ENCODE peak calls at places on chromosome 17, in six cellular contexts. One of them, this sample, is unnamed.

GRCh38 chr17:45386180-45386579 is 46.5 kb downstream of the ARHGAP27 start:
- DNase-seq in progenitor cell of endocrine pancreas: no peak
- DNase-seq in thoracic aorta: no peak
- DNase-seq in AG09319: no peak
- DNase-seq in dorsolateral prefrontal cortex: no peak
- DNase-seq in OCI-LY7: no peak
- DNase-seq in this sample: no peak

GRCh38 chr17:55770220-55770870 is 19.5 kb downstream of the PCTP start:
- DNase-seq in progenitor cell of endocrine pancreas: no peak
- DNase-seq in thoracic aorta: no peak
- DNase-seq in AG09319: peak; percentile 35
- DNase-seq in dorsolateral prefrontal cortex: no peak
- DNase-seq in OCI-LY7: peak; percentile 46
- DNase-seq in this sample: no peak

GRCh38 chr17:64780096-64781012 is 118.2 kb upstream of the SMURF2 start:
- DNase-seq in progenitor cell of endocrine pancreas: peak; percentile 46
- DNase-seq in thoracic aorta: no peak
- DNase-seq in AG09319: no peak
- DNase-seq in dorsolateral prefrontal cortex: no peak
- DNase-seq in OCI-LY7: no peak
- DNase-seq in this sample: peak; percentile 59

GRCh38 chr17:46159686-46160085 is 33.5 kb downstream of the KANSL1 start:
- DNase-seq in progenitor cell of endocrine pancreas: no peak
- DNase-seq in thoracic aorta: no peak
- DNase-seq in AG09319: no peak
- DNase-seq in dorsolateral prefrontal cortex: no peak
- DNase-seq in OCI-LY7: no peak
- DNase-seq in this sample: no peak

GRCh38 chr17:41523787-41524186 is 4.3 kb downstream of the KRT19 start:
- DNase-seq in progenitor cell of endocrine pancreas: no peak
- DNase-seq in thoracic aorta: no peak
- DNase-seq in AG09319: no peak
- DNase-seq in dorsolateral prefrontal cortex: no peak
- DNase-seq in OCI-LY7: no peak
- DNase-seq in this sample: no peak

GRCh38 chr17:273994-274832 is 78.4 kb downstream of the RPH3AL start:
- DNase-seq in progenitor cell of endocrine pancreas: no peak
- DNase-seq in thoracic aorta: no peak
- DNase-seq in AG09319: no peak
- DNase-seq in dorsolateral prefrontal cortex: no peak
- DNase-seq in OCI-LY7: no peak
- DNase-seq in this sample: no peak

GRCh38 chr17:68972119-68972704 is 17.0 kb upstream of the ABCA8 start:
- DNase-seq in progenitor cell of endocrine pancreas: no peak
- DNase-seq in thoracic aorta: no peak
- DNase-seq in AG09319: peak; percentile 4
- DNase-seq in dorsolateral prefrontal cortex: no peak
- DNase-seq in OCI-LY7: peak; percentile 33
- DNase-seq in this sample: peak; percentile 30

GRCh38 chr17:9529033-9529748 is 46.4 kb downstream of the STX8 start:
- DNase-seq in progenitor cell of endocrine pancreas: no peak
- DNase-seq in thoracic aorta: no peak
- DNase-seq in AG09319: no peak
- DNase-seq in dorsolateral prefrontal cortex: no peak
- DNase-seq in OCI-LY7: peak; percentile 6
- DNase-seq in this sample: no peak

GRCh38 chr17:60598001-60598736 is 1.8 kb upstream of the PPM1D start:
- DNase-seq in progenitor cell of endocrine pancreas: no peak
- DNase-seq in thoracic aorta: no peak
- DNase-seq in AG09319: no peak
- DNase-seq in dorsolateral prefrontal cortex: no peak
- DNase-seq in OCI-LY7: no peak
- DNase-seq in this sample: no peak

GRCh38 chr17:50117202-50118040 is 12.5 kb downstream of the SAMD14 start:
- DNase-seq in progenitor cell of endocrine pancreas: peak; percentile 81
- DNase-seq in thoracic aorta: no peak
- DNase-seq in AG09319: no peak
- DNase-seq in dorsolateral prefrontal cortex: peak; percentile 68
- DNase-seq in OCI-LY7: peak; percentile 38
- DNase-seq in this sample: peak; percentile 80

GRCh38 chr17:27230996-27231395 is 62.9 kb upstream of the WSB1 start:
- DNase-seq in progenitor cell of endocrine pancreas: no peak
- DNase-seq in thoracic aorta: no peak
- DNase-seq in AG09319: no peak
- DNase-seq in dorsolateral prefrontal cortex: no peak
- DNase-seq in OCI-LY7: no peak
- DNase-seq in this sample: no peak

GRCh38 chr17:17841620-17842025 is 4.8 kb upstream of the SREBF1 start:
- DNase-seq in progenitor cell of endocrine pancreas: no peak
- DNase-seq in thoracic aorta: no peak
- DNase-seq in AG09319: no peak
- DNase-seq in dorsolateral prefrontal cortex: no peak
- DNase-seq in OCI-LY7: no peak
- DNase-seq in this sample: no peak

GRCh38 chr17:48143629-48144028 is 36.1 kb downstream of the SNX11 start:
- DNase-seq in progenitor cell of endocrine pancreas: no peak
- DNase-seq in thoracic aorta: no peak
- DNase-seq in AG09319: no peak
- DNase-seq in dorsolateral prefrontal cortex: no peak
- DNase-seq in OCI-LY7: no peak
- DNase-seq in this sample: no peak

GRCh38 chr17:48054238-48055185 is 6.4 kb downstream of the NFE2L1 start:
- DNase-seq in progenitor cell of endocrine pancreas: peak; percentile 72
- DNase-seq in thoracic aorta: no peak
- DNase-seq in AG09319: peak; percentile 62
- DNase-seq in dorsolateral prefrontal cortex: peak; percentile 92
- DNase-seq in OCI-LY7: no peak
- DNase-seq in this sample: peak; percentile 70

GRCh38 chr17:48555183-48555615 is 10.3 kb upstream of the HOXB2 start:
- DNase-seq in progenitor cell of endocrine pancreas: no peak
- DNase-seq in thoracic aorta: no peak
- DNase-seq in AG09319: no peak
- DNase-seq in dorsolateral prefrontal cortex: no peak
- DNase-seq in OCI-LY7: no peak
- DNase-seq in this sample: no peak

GRCh38 chr17:2937331-2938003 is 125.9 kb downstream of the OR1D5 start:
- DNase-seq in progenitor cell of endocrine pancreas: no peak
- DNase-seq in thoracic aorta: no peak
- DNase-seq in AG09319: no peak
- DNase-seq in dorsolateral prefrontal cortex: peak; percentile 62
- DNase-seq in OCI-LY7: no peak
- DNase-seq in this sample: no peak

GRCh38 chr17:37438141-37438540 is 31.5 kb downstream of the TADA2A start:
- DNase-seq in progenitor cell of endocrine pancreas: no peak
- DNase-seq in thoracic aorta: no peak
- DNase-seq in AG09319: no peak
- DNase-seq in dorsolateral prefrontal cortex: no peak
- DNase-seq in OCI-LY7: peak; percentile 15
- DNase-seq in this sample: no peak

GRCh38 chr17:43851744-43852143 is 4.8 kb downstream of the CD300LG start:
- DNase-seq in progenitor cell of endocrine pancreas: no peak
- DNase-seq in thoracic aorta: no peak
- DNase-seq in AG09319: no peak
- DNase-seq in dorsolateral prefrontal cortex: no peak
- DNase-seq in OCI-LY7: no peak
- DNase-seq in this sample: no peak

GRCh38 chr17:43418441-43419374 is 19.9 kb downstream of the ARL4D start:
- DNase-seq in progenitor cell of endocrine pancreas: no peak
- DNase-seq in thoracic aorta: no peak
- DNase-seq in AG09319: peak; percentile 42
- DNase-seq in dorsolateral prefrontal cortex: peak; percentile 90
- DNase-seq in OCI-LY7: no peak
- DNase-seq in this sample: no peak

GRCh38 chr17:4858068-4858879 is 25.1 kb downstream of the MINK1 start:
- DNase-seq in progenitor cell of endocrine pancreas: no peak
- DNase-seq in thoracic aorta: no peak
- DNase-seq in AG09319: no peak
- DNase-seq in dorsolateral prefrontal cortex: peak; percentile 80
- DNase-seq in OCI-LY7: no peak
- DNase-seq in this sample: peak; percentile 49

GRCh38 chr17:53472586-53472985 is 350.1 kb upstream of the KIF2B start:
- DNase-seq in progenitor cell of endocrine pancreas: no peak
- DNase-seq in thoracic aorta: no peak
- DNase-seq in AG09319: no peak
- DNase-seq in dorsolateral prefrontal cortex: no peak
- DNase-seq in OCI-LY7: no peak
- DNase-seq in this sample: no peak

GRCh38 chr17:8875416-8875815 is 7.9 kb upstream of the PIK3R6 start:
- DNase-seq in progenitor cell of endocrine pancreas: no peak
- DNase-seq in thoracic aorta: no peak
- DNase-seq in AG09319: no peak
- DNase-seq in dorsolateral prefrontal cortex: no peak
- DNase-seq in OCI-LY7: no peak
- DNase-seq in this sample: no peak

GRCh38 chr17:42146911-42147607 is 7.7 kb downstream of the RAB5C start:
- DNase-seq in progenitor cell of endocrine pancreas: no peak
- DNase-seq in thoracic aorta: no peak
- DNase-seq in AG09319: no peak
- DNase-seq in dorsolateral prefrontal cortex: no peak
- DNase-seq in OCI-LY7: no peak
- DNase-seq in this sample: no peak

GRCh38 chr17:1174490-1174889 is 5.3 kb downstream of the ABR start:
- DNase-seq in progenitor cell of endocrine pancreas: no peak
- DNase-seq in thoracic aorta: no peak
- DNase-seq in AG09319: no peak
- DNase-seq in dorsolateral prefrontal cortex: no peak
- DNase-seq in OCI-LY7: no peak
- DNase-seq in this sample: no peak

GRCh38 chr17:19578545-19578944 is 44.9 kb downstream of the SLC47A1 start:
- DNase-seq in progenitor cell of endocrine pancreas: no peak
- DNase-seq in thoracic aorta: no peak
- DNase-seq in AG09319: no peak
- DNase-seq in dorsolateral prefrontal cortex: no peak
- DNase-seq in OCI-LY7: no peak
- DNase-seq in this sample: no peak

GRCh38 chr17:79202476-79202875 is 127.9 kb downstream of the ENGASE start:
- DNase-seq in progenitor cell of endocrine pancreas: no peak
- DNase-seq in thoracic aorta: no peak
- DNase-seq in AG09319: no peak
- DNase-seq in dorsolateral prefrontal cortex: no peak
- DNase-seq in OCI-LY7: no peak
- DNase-seq in this sample: no peak

GRCh38 chr17:81323083-81323369 is 27.9 kb upstream of the SLC38A10 start:
- DNase-seq in progenitor cell of endocrine pancreas: no peak
- DNase-seq in thoracic aorta: no peak
- DNase-seq in AG09319: no peak
- DNase-seq in dorsolateral prefrontal cortex: no peak
- DNase-seq in OCI-LY7: no peak
- DNase-seq in this sample: no peak

GRCh38 chr17:81324177-81324905 is 29.2 kb upstream of the SLC38A10 start:
- DNase-seq in progenitor cell of endocrine pancreas: no peak
- DNase-seq in thoracic aorta: no peak
- DNase-seq in AG09319: no peak
- DNase-seq in dorsolateral prefrontal cortex: no peak
- DNase-seq in OCI-LY7: no peak
- DNase-seq in this sample: no peak

GRCh38 chr17:81325057-81325973 is 30.2 kb upstream of the SLC38A10 start:
- DNase-seq in progenitor cell of endocrine pancreas: no peak
- DNase-seq in thoracic aorta: no peak
- DNase-seq in AG09319: no peak
- DNase-seq in dorsolateral prefrontal cortex: no peak
- DNase-seq in OCI-LY7: no peak
- DNase-seq in this sample: no peak

GRCh38 chr17:81323411-81323868 is 28.3 kb upstream of the SLC38A10 start:
- DNase-seq in progenitor cell of endocrine pancreas: no peak
- DNase-seq in thoracic aorta: no peak
- DNase-seq in AG09319: peak; percentile 67
- DNase-seq in dorsolateral prefrontal cortex: no peak
- DNase-seq in OCI-LY7: no peak
- DNase-seq in this sample: no peak

GRCh38 chr17:81322271-81323082 is 27.4 kb upstream of the SLC38A10 start:
- DNase-seq in progenitor cell of endocrine pancreas: no peak
- DNase-seq in thoracic aorta: no peak
- DNase-seq in AG09319: no peak
- DNase-seq in dorsolateral prefrontal cortex: no peak
- DNase-seq in OCI-LY7: peak; percentile 68
- DNase-seq in this sample: no peak
- TF ChIP-seq CTCF in progenitor cell of endocrine pancreas: no peak
- TF ChIP-seq CTCF in thoracic aorta: no peak
- TF ChIP-seq CTCF in AG09319: peak; percentile 34
- TF ChIP-seq CTCF in dorsolateral prefrontal cortex: no peak
- TF ChIP-seq CTCF in OCI-LY7: peak; percentile 80
- TF ChIP-seq CTCF in this sample: no peak

GRCh38 chr17:32946375-32947135 is 18.6 kb downstream of the TMEM98 start:
- DNase-seq in progenitor cell of endocrine pancreas: no peak
- DNase-seq in thoracic aorta: no peak
- DNase-seq in AG09319: no peak
- DNase-seq in dorsolateral prefrontal cortex: no peak
- DNase-seq in OCI-LY7: no peak
- DNase-seq in this sample: no peak
- TF ChIP-seq CTCF in progenitor cell of endocrine pancreas: no peak
- TF ChIP-seq CTCF in thoracic aorta: no peak
- TF ChIP-seq CTCF in AG09319: no peak
- TF ChIP-seq CTCF in dorsolateral prefrontal cortex: no peak
- TF ChIP-seq CTCF in OCI-LY7: no peak
- TF ChIP-seq CTCF in this sample: no peak

DNA sequence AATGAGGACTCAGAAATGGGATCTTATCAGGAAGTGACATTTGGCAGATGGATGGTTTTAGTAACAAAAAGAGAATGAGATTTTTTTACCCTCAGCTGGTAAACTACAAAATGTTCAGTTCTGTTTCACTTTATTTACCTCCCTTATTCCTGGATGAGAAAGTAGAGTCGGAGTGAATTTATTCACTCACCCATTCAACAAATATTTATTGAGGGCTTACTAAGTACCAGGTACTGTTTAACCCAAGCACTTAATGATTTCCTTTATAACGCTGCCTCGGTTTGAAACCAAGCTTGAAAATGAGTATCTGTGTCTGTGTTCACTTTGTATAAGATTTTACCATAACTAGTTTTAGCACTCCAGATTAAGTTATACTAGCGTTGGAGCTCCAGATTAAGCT is 38.1 kb downstream of the CDRT15 start:
- DNase-seq in progenitor cell of endocrine pancreas: no peak
- DNase-seq in thoracic aorta: no peak
- DNase-seq in AG09319: no peak
- DNase-seq in dorsolateral prefrontal cortex: no peak
- DNase-seq in OCI-LY7: no peak
- DNase-seq in this sample: no peak
- TF ChIP-seq CTCF in progenitor cell of endocrine pancreas: no peak
- TF ChIP-seq CTCF in thoracic aorta: no peak
- TF ChIP-seq CTCF in AG09319: no peak
- TF ChIP-seq CTCF in dorsolateral prefrontal cortex: no peak
- TF ChIP-seq CTCF in OCI-LY7: no peak
- TF ChIP-seq CTCF in this sample: no peak

DNA sequence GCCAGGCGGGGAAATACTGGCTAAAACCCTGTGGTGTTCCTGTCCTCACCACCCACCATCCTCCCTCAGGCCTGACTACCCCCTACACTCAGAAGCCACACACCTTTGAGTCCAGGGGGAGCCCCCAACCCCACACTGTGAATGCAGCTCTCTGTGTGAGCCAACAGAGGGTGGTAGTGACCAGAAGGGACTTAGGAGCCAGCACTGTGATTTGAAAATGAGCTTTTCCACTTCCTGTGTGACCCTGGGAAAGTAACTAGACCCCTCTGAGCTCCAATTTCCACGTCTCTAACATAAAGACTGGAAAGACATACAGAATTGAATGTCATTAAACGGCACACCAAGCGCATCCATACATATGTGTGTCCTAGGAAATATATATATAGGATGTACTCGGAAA is 58.7 kb downstream of the SDK2 start:
- DNase-seq in progenitor cell of endocrine pancreas: no peak
- DNase-seq in thoracic aorta: no peak
- DNase-seq in AG09319: no peak
- DNase-seq in dorsolateral prefrontal cortex: no peak
- DNase-seq in OCI-LY7: peak; percentile 78
- DNase-seq in this sample: no peak
- TF ChIP-seq CTCF in progenitor cell of endocrine pancreas: no peak
- TF ChIP-seq CTCF in thoracic aorta: no peak
- TF ChIP-seq CTCF in AG09319: no peak
- TF ChIP-seq CTCF in dorsolateral prefrontal cortex: no peak
- TF ChIP-seq CTCF in OCI-LY7: peak; percentile 83
- TF ChIP-seq CTCF in this sample: no peak

This sample was measured in endothelial cell.